ENCODE peak calls at places on chromosomes 13 and 19, in six cellular contexts. One of them, this sample, is unnamed.

GRCh38 chr19:46426506-46427162 is 2.1 kb downstream of the PNMA8C start:
- DNase-seq in small intestine: no peak
- DNase-seq in osteocyte: peak; percentile 91
- DNase-seq in stimulated activated CD8-positive, alpha-beta memory T cell treated with anti-CD3 and anti-CD28 coated beads, Interleukin-7, amount 100 ng/mL, for 24 hours: no peak
- DNase-seq in body of pancreas: peak; percentile 84
- DNase-seq in hypothalamus: peak; percentile 60
- DNase-seq in this sample: peak; percentile 50

GRCh38 chr19:53511933-53512374 is 26.0 kb upstream of the ZNF331 start:
- DNase-seq in stimulated activated CD8-positive, alpha-beta memory T cell treated with anti-CD3 and anti-CD28 coated beads, Interleukin-7, amount 100 ng/mL, for 24 hours: no peak
- DNase-seq in small intestine: peak; percentile 44
- DNase-seq in hypothalamus: peak; percentile 2
- DNase-seq in body of pancreas: peak; percentile 63
- DNase-seq in osteocyte: no peak
- DNase-seq in this sample: peak; percentile 53

GRCh38 chr13:111319998-111320911 is at the start of gene TEX29:
- DNase-seq in hypothalamus: no peak
- DNase-seq in body of pancreas: no peak
- DNase-seq in small intestine: no peak
- DNase-seq in stimulated activated CD8-positive, alpha-beta memory T cell treated with anti-CD3 and anti-CD28 coated beads, Interleukin-7, amount 100 ng/mL, for 24 hours: no peak
- DNase-seq in osteocyte: no peak
- DNase-seq in this sample: no peak

GRCh38 chr19:18230941-18231734 is 4.9 kb upstream of the PDE4C start:
- DNase-seq in small intestine: no peak
- DNase-seq in stimulated activated CD8-positive, alpha-beta memory T cell treated with anti-CD3 and anti-CD28 coated beads, Interleukin-7, amount 100 ng/mL, for 24 hours: no peak
- DNase-seq in hypothalamus: no peak
- DNase-seq in body of pancreas: no peak
- DNase-seq in osteocyte: no peak
- DNase-seq in this sample: no peak

GRCh38 chr19:511101-511841 is 4.0 kb downstream of the TPGS1 start:
- DNase-seq in osteocyte: no peak
- DNase-seq in body of pancreas: no peak
- DNase-seq in small intestine: peak; percentile 69
- DNase-seq in hypothalamus: no peak
- DNase-seq in stimulated activated CD8-positive, alpha-beta memory T cell treated with anti-CD3 and anti-CD28 coated beads, Interleukin-7, amount 100 ng/mL, for 24 hours: peak; percentile 52
- DNase-seq in this sample: no peak

GRCh38 chr13:83024226-83024625 is 858.0 kb downstream of the SLITRK1 start:
- DNase-seq in small intestine: no peak
- DNase-seq in stimulated activated CD8-positive, alpha-beta memory T cell treated with anti-CD3 and anti-CD28 coated beads, Interleukin-7, amount 100 ng/mL, for 24 hours: no peak
- DNase-seq in hypothalamus: no peak
- DNase-seq in body of pancreas: no peak
- DNase-seq in osteocyte: no peak
- DNase-seq in this sample: no peak

GRCh38 chr19:46376241-46377153 is 29.6 kb downstream of the PPP5C start:
- DNase-seq in small intestine: no peak
- DNase-seq in body of pancreas: peak; percentile 7
- DNase-seq in hypothalamus: no peak
- DNase-seq in osteocyte: no peak
- DNase-seq in stimulated activated CD8-positive, alpha-beta memory T cell treated with anti-CD3 and anti-CD28 coated beads, Interleukin-7, amount 100 ng/mL, for 24 hours: no peak
- DNase-seq in this sample: no peak

GRCh38 chr19:14476663-14477401 is 1.7 kb upstream of the PTGER1 start:
- DNase-seq in osteocyte: no peak
- DNase-seq in small intestine: peak; percentile 20
- DNase-seq in hypothalamus: no peak
- DNase-seq in stimulated activated CD8-positive, alpha-beta memory T cell treated with anti-CD3 and anti-CD28 coated beads, Interleukin-7, amount 100 ng/mL, for 24 hours: no peak
- DNase-seq in body of pancreas: no peak
- DNase-seq in this sample: peak; percentile 29

GRCh38 chr13:63124863-63125262 is 1709.2 kb upstream of the PCDH20 start:
- DNase-seq in hypothalamus: no peak
- DNase-seq in small intestine: peak; percentile 5
- DNase-seq in osteocyte: no peak
- DNase-seq in stimulated activated CD8-positive, alpha-beta memory T cell treated with anti-CD3 and anti-CD28 coated beads, Interleukin-7, amount 100 ng/mL, for 24 hours: no peak
- DNase-seq in body of pancreas: no peak
- DNase-seq in this sample: peak; percentile 2

GRCh38 chr13:100581504-100581903 is 7.1 kb downstream of the GGACT start:
- DNase-seq in small intestine: no peak
- DNase-seq in hypothalamus: no peak
- DNase-seq in osteocyte: no peak
- DNase-seq in stimulated activated CD8-positive, alpha-beta memory T cell treated with anti-CD3 and anti-CD28 coated beads, Interleukin-7, amount 100 ng/mL, for 24 hours: no peak
- DNase-seq in body of pancreas: no peak
- DNase-seq in this sample: no peak

GRCh38 chr19:56597696-56598095 is 2.6 kb downstream of the ZNF71 start:
- DNase-seq in body of pancreas: no peak
- DNase-seq in osteocyte: no peak
- DNase-seq in hypothalamus: no peak
- DNase-seq in stimulated activated CD8-positive, alpha-beta memory T cell treated with anti-CD3 and anti-CD28 coated beads, Interleukin-7, amount 100 ng/mL, for 24 hours: no peak
- DNase-seq in small intestine: no peak
- DNase-seq in this sample: peak; percentile 29

GRCh38 chr19:56712609-56713008 is 41.1 kb upstream of the ZNF835 start:
- DNase-seq in hypothalamus: peak; percentile 68
- DNase-seq in small intestine: no peak
- DNase-seq in osteocyte: no peak
- DNase-seq in body of pancreas: no peak
- DNase-seq in stimulated activated CD8-positive, alpha-beta memory T cell treated with anti-CD3 and anti-CD28 coated beads, Interleukin-7, amount 100 ng/mL, for 24 hours: no peak
- DNase-seq in this sample: no peak

GRCh38 chr19:42441047-42441440 is 1.7 kb downstream of the CXCL17 start:
- DNase-seq in stimulated activated CD8-positive, alpha-beta memory T cell treated with anti-CD3 and anti-CD28 coated beads, Interleukin-7, amount 100 ng/mL, for 24 hours: no peak
- DNase-seq in small intestine: no peak
- DNase-seq in hypothalamus: no peak
- DNase-seq in body of pancreas: no peak
- DNase-seq in osteocyte: no peak
- DNase-seq in this sample: no peak

GRCh38 chr13:45219938-45220375 is 19.1 kb upstream of the KCTD4 start:
- DNase-seq in stimulated activated CD8-positive, alpha-beta memory T cell treated with anti-CD3 and anti-CD28 coated beads, Interleukin-7, amount 100 ng/mL, for 24 hours: no peak
- DNase-seq in osteocyte: no peak
- DNase-seq in hypothalamus: no peak
- DNase-seq in small intestine: peak; percentile 62
- DNase-seq in body of pancreas: no peak
- DNase-seq in this sample: peak; percentile 70

GRCh38 chr13:37656247-37656940 is 57.8 kb upstream of the POSTN start:
- DNase-seq in stimulated activated CD8-positive, alpha-beta memory T cell treated with anti-CD3 and anti-CD28 coated beads, Interleukin-7, amount 100 ng/mL, for 24 hours: no peak
- DNase-seq in body of pancreas: no peak
- DNase-seq in small intestine: no peak
- DNase-seq in hypothalamus: no peak
- DNase-seq in osteocyte: no peak
- DNase-seq in this sample: peak; percentile 99

GRCh38 chr13:20131057-20131832 is 29.6 kb downstream of the GJA3 start:
- DNase-seq in stimulated activated CD8-positive, alpha-beta memory T cell treated with anti-CD3 and anti-CD28 coated beads, Interleukin-7, amount 100 ng/mL, for 24 hours: no peak
- DNase-seq in small intestine: no peak
- DNase-seq in hypothalamus: no peak
- DNase-seq in body of pancreas: no peak
- DNase-seq in osteocyte: peak; percentile 51
- DNase-seq in this sample: no peak

GRCh38 chr13:72849571-72849970 is 67.6 kb downstream of the PIBF1 start:
- DNase-seq in stimulated activated CD8-positive, alpha-beta memory T cell treated with anti-CD3 and anti-CD28 coated beads, Interleukin-7, amount 100 ng/mL, for 24 hours: no peak
- DNase-seq in small intestine: peak; percentile 16
- DNase-seq in body of pancreas: no peak
- DNase-seq in osteocyte: no peak
- DNase-seq in hypothalamus: no peak
- DNase-seq in this sample: peak; percentile 4

GRCh38 chr13:96460571-96460970 is 370.7 kb downstream of the HS6ST3 start:
- DNase-seq in osteocyte: no peak
- DNase-seq in hypothalamus: no peak
- DNase-seq in small intestine: no peak
- DNase-seq in stimulated activated CD8-positive, alpha-beta memory T cell treated with anti-CD3 and anti-CD28 coated beads, Interleukin-7, amount 100 ng/mL, for 24 hours: no peak
- DNase-seq in body of pancreas: no peak
- DNase-seq in this sample: no peak

GRCh38 chr19:44003461-44004134 is 841 bp downstream of the ZNF230 start:
- DNase-seq in stimulated activated CD8-positive, alpha-beta memory T cell treated with anti-CD3 and anti-CD28 coated beads, Interleukin-7, amount 100 ng/mL, for 24 hours: no peak
- DNase-seq in body of pancreas: no peak
- DNase-seq in osteocyte: no peak
- DNase-seq in hypothalamus: no peak
- DNase-seq in small intestine: peak; percentile 5
- DNase-seq in this sample: no peak

GRCh38 chr19:18985257-18985656 is 44.2 kb upstream of the HOMER3 start:
- DNase-seq in stimulated activated CD8-positive, alpha-beta memory T cell treated with anti-CD3 and anti-CD28 coated beads, Interleukin-7, amount 100 ng/mL, for 24 hours: no peak
- DNase-seq in small intestine: no peak
- DNase-seq in hypothalamus: peak; percentile 44
- DNase-seq in body of pancreas: no peak
- DNase-seq in osteocyte: no peak
- DNase-seq in this sample: no peak

GRCh38 chr19:55679343-55680257 is 4.6 kb downstream of the EPN1 start:
- DNase-seq in small intestine: peak; percentile 38
- DNase-seq in body of pancreas: no peak
- DNase-seq in osteocyte: no peak
- DNase-seq in hypothalamus: no peak
- DNase-seq in stimulated activated CD8-positive, alpha-beta memory T cell treated with anti-CD3 and anti-CD28 coated beads, Interleukin-7, amount 100 ng/mL, for 24 hours: no peak
- DNase-seq in this sample: peak; percentile 38

GRCh38 chr13:98444381-98444780 is 132.5 kb downstream of the STK24 start:
- DNase-seq in small intestine: no peak
- DNase-seq in stimulated activated CD8-positive, alpha-beta memory T cell treated with anti-CD3 and anti-CD28 coated beads, Interleukin-7, amount 100 ng/mL, for 24 hours: no peak
- DNase-seq in hypothalamus: no peak
- DNase-seq in osteocyte: no peak
- DNase-seq in body of pancreas: no peak
- DNase-seq in this sample: no peak

GRCh38 chr13:46641274-46642081 is 88.5 kb downstream of the LRCH1 start:
- DNase-seq in hypothalamus: no peak
- DNase-seq in small intestine: no peak
- DNase-seq in body of pancreas: no peak
- DNase-seq in osteocyte: no peak
- DNase-seq in stimulated activated CD8-positive, alpha-beta memory T cell treated with anti-CD3 and anti-CD28 coated beads, Interleukin-7, amount 100 ng/mL, for 24 hours: no peak
- DNase-seq in this sample: no peak

GRCh38 chr13:21683034-21683733 is 12.3 kb downstream of the FGF9 start:
- DNase-seq in hypothalamus: no peak
- DNase-seq in small intestine: no peak
- DNase-seq in stimulated activated CD8-positive, alpha-beta memory T cell treated with anti-CD3 and anti-CD28 coated beads, Interleukin-7, amount 100 ng/mL, for 24 hours: no peak
- DNase-seq in body of pancreas: no peak
- DNase-seq in osteocyte: no peak
- DNase-seq in this sample: peak; percentile 88

GRCh38 chr19:44005968-44006367 is 3.2 kb downstream of the ZNF230 start:
- DNase-seq in stimulated activated CD8-positive, alpha-beta memory T cell treated with anti-CD3 and anti-CD28 coated beads, Interleukin-7, amount 100 ng/mL, for 24 hours: no peak
- DNase-seq in osteocyte: no peak
- DNase-seq in small intestine: no peak
- DNase-seq in hypothalamus: no peak
- DNase-seq in body of pancreas: no peak
- DNase-seq in this sample: no peak

This sample was measured in HFFc6.